ENCODE peak calls at places on chromosomes 7 and 10, in seven cellular contexts. R is endothelial cell, J is omental fat pad, G is PC-3, I is heart right ventricle, T is lower lobe of right lung, L is heart left ventricle. Q is an unnamed sample.

GRCh38 chr7:80542398-80542797 is 30.5 kb upstream of the GNAT3 start:
- DNase-seq in I (no peak), R (no peak), J (no peak), T (no peak), G (peak), L (no peak), Q (no peak)

GRCh38 chr7:140983802-140984201 is 30.9 kb downstream of the MRPS33 start:
- DNase-seq in T (no peak), L (no peak), I (no peak), G (peak), R (no peak), J (no peak), Q (no peak)

GRCh38 chr7:7641129-7641663 is 644 bp downstream of the UMAD1 start:
- DNase-seq in G (peak), L (peak), T (no peak), R (peak), J (no peak), I (no peak), Q (peak)

GRCh38 chr7:37921340-37921805 is 933 bp downstream of the EPDR1 start:
- DNase-seq in L (peak), J (no peak), I (no peak), G (peak), R (peak), T (peak), Q (no peak)

GRCh38 chr10:91200314-91201212 is 19.9 kb upstream of the PCGF5 start:
- DNase-seq in G (no peak), T (no peak), J (no peak), L (peak), R (no peak), I (no peak), Q (no peak)

GRCh38 chr7:116797611-116798010 is 64.8 kb upstream of the CAPZA2 start:
- DNase-seq in J (no peak), L (no peak), G (no peak), I (no peak), R (no peak), T (no peak), Q (no peak)

GRCh38 chr10:72625276-72625607 is 637 bp downstream of the MICU1 start:
- DNase-seq in J (no peak), L (no peak), T (no peak), G (no peak), R (peak), I (no peak), Q (no peak)

GRCh38 chr7:158398750-158399149 is 188.9 kb downstream of the PTPRN2 start:
- DNase-seq in G (no peak), T (no peak), J (no peak), I (no peak), R (no peak), L (no peak), Q (no peak)

GRCh38 chr7:7798510-7798909 is 80.1 kb upstream of the RPA3 start:
- DNase-seq in G (no peak), R (no peak), T (no peak), J (no peak), I (no peak), L (no peak), Q (no peak)

GRCh38 chr7:6615853-6616555 is 594 bp downstream of the ZNF853 start:
- DNase-seq in G (peak), J (no peak), L (no peak), R (peak), I (no peak), T (peak), Q (peak)

GRCh38 chr7:53315986-53316385 is 280.6 kb downstream of the POM121L12 start:
- DNase-seq in G (peak), L (peak), J (no peak), R (no peak), T (no peak), I (peak), Q (no peak)

DNA sequence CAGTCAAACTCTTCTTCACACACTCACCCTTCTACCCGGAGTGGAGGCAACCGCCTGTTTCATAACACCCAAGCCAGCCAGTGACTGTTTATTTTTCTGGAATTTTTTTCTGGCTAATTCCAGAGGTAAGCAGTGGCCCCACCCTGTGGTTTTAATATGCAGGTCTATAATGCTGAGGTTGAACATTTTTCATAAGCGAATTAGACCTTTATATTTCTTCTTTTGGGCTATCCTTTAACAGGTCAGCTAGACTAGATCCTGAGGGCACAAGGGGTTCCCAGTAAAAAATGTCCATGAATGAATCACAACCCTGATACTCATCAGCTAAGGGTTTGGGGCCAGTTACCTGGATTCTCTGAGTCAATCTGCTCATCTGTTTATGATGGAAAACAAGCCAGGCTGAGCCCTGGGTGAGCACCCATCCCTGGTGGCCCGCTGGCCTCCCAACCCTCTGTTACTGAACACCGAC is 76.2 kb downstream of the GRB10 start:
- DNase-seq in L (no peak), I (no peak), G (peak), T (no peak), J (no peak), R (no peak), Q (no peak)
- TF ChIP-seq CTCF in L (no peak), I (no peak), G (no peak), T (no peak), J (no peak), R (no peak), Q (no peak)

DNA sequence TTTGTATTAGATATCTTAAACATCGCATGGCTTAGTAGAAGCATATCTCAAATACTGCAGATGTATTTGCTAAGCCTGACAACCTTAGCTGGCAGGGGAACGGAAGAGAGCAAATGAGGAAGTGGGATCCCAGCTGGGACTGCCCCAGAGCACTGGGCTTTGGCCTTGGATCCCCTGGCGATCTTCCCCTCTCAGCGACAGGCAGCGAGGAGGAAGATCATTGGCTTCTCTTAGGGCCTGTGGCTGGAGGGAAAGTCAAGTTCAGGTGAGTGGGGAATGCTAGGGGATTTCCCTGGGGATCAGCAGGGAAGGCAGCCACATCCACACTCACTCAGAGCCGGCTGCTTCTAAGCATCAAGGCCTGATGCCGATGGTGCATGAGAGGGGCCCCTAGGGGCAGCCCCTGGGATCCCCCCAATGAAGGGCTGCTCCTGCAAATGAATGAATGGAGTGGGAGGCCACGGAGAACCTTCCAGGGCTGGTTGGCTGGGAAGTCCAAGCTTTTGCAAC is 42.0 kb downstream of the LYZL2 start:
- DNase-seq in R (no peak), L (peak), I (no peak), J (no peak), T (peak), G (no peak), Q (peak)
- TF ChIP-seq CTCF in R (no peak), L (no peak), I (no peak), J (no peak), T (no peak), G (no peak), Q (no peak)

GRCh38 chr7:92244803-92245486 is 769 bp downstream of the KRIT1 start:
- DNase-seq in T (no peak), I (no peak), R (no peak), J (no peak), G (no peak), L (no peak), Q (no peak)
- TF ChIP-seq CTCF in T (no peak), I (no peak), R (no peak), J (no peak), G (no peak), L (no peak), Q (no peak)

DNA sequence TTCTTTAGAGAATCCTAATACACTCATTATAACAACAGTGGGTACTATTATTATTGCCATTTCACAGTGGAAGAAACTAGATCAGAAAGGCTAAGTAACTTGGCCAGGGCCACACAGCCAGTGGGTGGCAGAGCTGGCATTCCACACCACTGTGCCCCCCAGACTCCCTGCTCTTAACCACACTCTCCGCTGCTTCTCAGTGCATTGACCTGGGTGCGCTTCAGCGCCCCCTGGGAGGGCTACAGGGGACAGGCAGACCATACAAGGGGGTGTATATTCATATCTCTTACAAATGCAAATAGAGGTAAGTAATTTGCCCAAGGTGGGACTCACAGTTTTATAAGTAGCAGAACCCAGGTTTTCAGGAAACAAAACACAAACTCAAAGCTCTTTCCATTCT is 77.0 kb upstream of the NMT2 start:
- DNase-seq in J (no peak), T (no peak), I (no peak), L (no peak), G (no peak), R (peak), Q (no peak)
- TF ChIP-seq CTCF in J (no peak), T (peak), I (no peak), L (no peak), G (no peak), R (no peak), Q (no peak)

GRCh38 chr7:48876087-48876486 is 48.3 kb upstream of the CDC14C start:
- DNase-seq in L (no peak), G (peak), R (no peak), T (no peak), I (no peak), J (no peak), Q (no peak)

GRCh38 chr7:48872548-48872947 is 51.8 kb upstream of the CDC14C start:
- DNase-seq in J (no peak), R (no peak), T (no peak), G (no peak), L (no peak), I (no peak), Q (no peak)

GRCh38 chr7:48875300-48875916 is 48.9 kb upstream of the CDC14C start:
- DNase-seq in L (peak), T (peak), I (peak), G (peak), J (no peak), R (peak), Q (peak)
- TF ChIP-seq CTCF in L (peak), T (peak), I (peak), G (peak), J (no peak), R (no peak), Q (no peak)

GRCh38 chr10:104139221-104139620 is 17.2 kb downstream of the SFR1 start:
- DNase-seq in L (no peak), G (peak), I (no peak), T (no peak), R (no peak), J (no peak), Q (no peak)
- TF ChIP-seq CTCF in L (no peak), G (peak), I (peak), T (no peak), R (peak), J (no peak), Q (no peak)

GRCh38 chr7:135714534-135715009 is 13.4 kb downstream of the SLC13A4 start:
- DNase-seq in I (no peak), G (peak), J (no peak), T (no peak), L (no peak), R (no peak), Q (no peak)
- TF ChIP-seq CTCF in I (no peak), G (no peak), J (no peak), T (no peak), L (no peak), R (no peak), Q (no peak)

GRCh38 chr7:148461780-148462179 is 128.8 kb upstream of the C7orf33 start:
- DNase-seq in J (no peak), L (no peak), G (no peak), R (no peak), I (no peak), T (no peak), Q (no peak)

GRCh38 chr7:148457310-148457921 is 133.2 kb upstream of the C7orf33 start:
- DNase-seq in J (no peak), T (no peak), R (no peak), L (no peak), I (no peak), G (no peak), Q (no peak)

GRCh38 chr7:148456351-148456750 is 134.2 kb upstream of the C7orf33 start:
- DNase-seq in L (no peak), G (no peak), J (no peak), I (no peak), R (no peak), T (no peak), Q (no peak)

GRCh38 chr7:148463210-148463609 is 127.4 kb upstream of the C7orf33 start:
- DNase-seq in I (no peak), T (no peak), L (no peak), G (no peak), J (no peak), R (no peak), Q (no peak)

DNA sequence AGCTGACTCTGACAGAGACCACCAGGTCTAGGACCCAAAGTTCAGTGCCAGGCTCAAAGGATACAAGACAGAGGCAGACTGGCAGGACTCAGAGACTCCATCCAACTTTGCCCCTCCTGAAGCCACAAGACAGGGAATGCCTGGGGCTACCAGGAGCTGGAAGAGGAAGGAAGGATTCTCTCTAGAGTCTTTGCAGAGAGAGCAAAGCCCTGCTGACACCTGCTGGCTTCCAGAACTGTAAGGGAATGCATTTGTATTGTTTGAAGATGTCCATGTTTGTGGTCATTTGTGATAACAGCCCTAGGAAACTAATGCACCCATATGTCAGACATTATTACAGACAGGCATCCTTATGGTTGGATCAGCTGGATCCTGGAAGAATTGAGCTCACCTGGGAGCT is 132.3 kb upstream of the C7orf33 start:
- DNase-seq in J (no peak), R (no peak), I (no peak), L (no peak), T (no peak), G (no peak), Q (no peak)
- TF ChIP-seq CTCF in J (no peak), R (no peak), I (no peak), L (no peak), T (no peak), G (no peak), Q (no peak)